ENCODE peak calls at places on chromosome 2, in nine cellular contexts. I is activated CD8-positive, alpha-beta memory T cell treated with anti-CD3 and anti-CD28 coated beads for 24 hours; D is AG09309; E is activated CD4-positive, alpha-beta T cell treated with anti-CD3 and anti-CD28 coated beads, Interleukin-2, amount 50 U/mL, for 48 hours; P is stimulated activated CD8-positive, alpha-beta memory T cell treated with anti-CD3 and anti-CD28 coated beads, Interleukin-15, amount 100 ng/mL, for 1 hour; M is GM19239; K is AML-193; B is neural progenitor cell; J is NCI-H1417. H is an unnamed sample.

GRCh38 chr2:27566628-27567027 is 16.2 kb upstream of the ZNF512 start:
- DNase-seq in I (no peak), D (no peak), E (no peak), P (no peak), M (no peak), K (no peak), B (no peak), J (no peak), H (no peak)

GRCh38 chr2:84212611-84213314 is 246.3 kb downstream of the SUCLG1 start:
- DNase-seq in I (no peak), D (no peak), E (no peak), P (no peak), M (no peak), K (no peak), B (no peak), J (no peak), H (peak)

GRCh38 chr2:132795220-132795619 is 125.2 kb upstream of the LYPD1 start:
- DNase-seq in I (no peak), D (no peak), E (no peak), P (no peak), M (no peak), K (no peak), B (no peak), J (no peak), H (no peak)

GRCh38 chr2:44271296-44271695 is 4.0 kb upstream of the SLC3A1 start:
- DNase-seq in I (no peak), D (no peak), E (no peak), P (no peak), M (no peak), K (no peak), B (no peak), J (no peak), H (no peak)

GRCh38 chr2:126059379-126059778 is 596.6 kb upstream of the GYPC start:
- DNase-seq in I (no peak), D (no peak), E (no peak), P (no peak), M (no peak), K (no peak), B (peak), J (no peak), H (no peak)

GRCh38 chr2:203340791-203341487 is 12.7 kb downstream of the ABI2 start:
- DNase-seq in I (no peak), D (peak), E (no peak), P (no peak), M (no peak), K (no peak), B (peak), J (no peak), H (no peak)

GRCh38 chr2:74226648-74227213 is 28.3 kb downstream of the MTHFD2 start:
- DNase-seq in I (no peak), D (no peak), E (no peak), P (no peak), M (no peak), K (no peak), B (no peak), J (no peak), H (no peak)

GRCh38 chr2:217837001-217837491 is 165.7 kb downstream of the TNS1 start:
- DNase-seq in I (no peak), D (peak), E (no peak), P (no peak), M (no peak), K (no peak), B (peak), J (peak), H (no peak)

GRCh38 chr2:42009657-42010580 is 37.9 kb upstream of the PKDCC start:
- DNase-seq in I (no peak), D (no peak), E (peak), P (no peak), M (no peak), K (no peak), B (no peak), J (no peak), H (no peak)

GRCh38 chr2:46828039-46828438 is 87.6 kb downstream of the MCFD2 start:
- DNase-seq in I (no peak), D (no peak), E (no peak), P (no peak), M (no peak), K (no peak), B (no peak), J (no peak), H (no peak)

GRCh38 chr2:240921319-240922233 is 15.4 kb downstream of the CROCC2 start:
- DNase-seq in I (peak), D (peak), E (no peak), P (no peak), M (no peak), K (no peak), B (no peak), J (no peak), H (no peak)

GRCh38 chr2:79980116-79980515 is 324.4 kb downstream of the LRRTM1 start:
- DNase-seq in I (no peak), D (no peak), E (no peak), P (no peak), M (no peak), K (no peak), B (no peak), J (no peak), H (no peak)

GRCh38 chr2:241315879-241316700 is at the start of gene SEPTIN2:
- DNase-seq in I (peak), D (no peak), E (peak), P (peak), M (no peak), K (peak), B (no peak), J (peak), H (peak)

GRCh38 chr2:119338826-119339561 is 27.6 kb downstream of the C2orf76 start:
- DNase-seq in I (peak), D (no peak), E (no peak), P (peak), M (peak), K (peak), B (no peak), J (no peak), H (peak)

GRCh38 chr2:41026613-41027012 is 574.7 kb upstream of the SLC8A1 start:
- DNase-seq in I (no peak), D (no peak), E (no peak), P (no peak), M (no peak), K (no peak), B (no peak), J (no peak), H (no peak)

GRCh38 chr2:192153561-192153960 is 41.2 kb downstream of the TMEFF2 start:
- DNase-seq in I (no peak), D (no peak), E (no peak), P (no peak), M (no peak), K (no peak), B (no peak), J (no peak), H (no peak)

GRCh38 chr2:219253753-219254589 is at the start of gene TUBA4A:
- DNase-seq in I (peak), D (no peak), E (peak), P (peak), M (peak), K (peak), B (peak), J (peak), H (peak)

GRCh38 chr2:223591596-223591995 is 10.6 kb downstream of the SCG2 start:
- DNase-seq in I (no peak), D (no peak), E (no peak), P (no peak), M (no peak), K (no peak), B (no peak), J (no peak), H (no peak)

GRCh38 chr2:225429718-225430117 is 30.2 kb downstream of the NYAP2 start:
- DNase-seq in I (no peak), D (no peak), E (no peak), P (no peak), M (no peak), K (no peak), B (no peak), J (peak), H (no peak)

GRCh38 chr2:16693854-16694253 is 28.2 kb upstream of the CYRIA start:
- DNase-seq in I (no peak), D (no peak), E (no peak), P (no peak), M (no peak), K (no peak), B (no peak), J (no peak), H (no peak)

GRCh38 chr2:229409751-229410181 is 138.7 kb upstream of the PID1 start:
- DNase-seq in I (no peak), D (no peak), E (no peak), P (no peak), M (no peak), K (no peak), B (no peak), J (peak), H (no peak)

GRCh38 chr2:159124931-159125467 is 156.6 kb downstream of the TANC1 start:
- DNase-seq in I (no peak), D (no peak), E (no peak), P (no peak), M (no peak), K (peak), B (no peak), J (no peak), H (no peak)

GRCh38 chr2:166067204-166067603 is 60.6 kb downstream of the SCN1A start:
- DNase-seq in I (no peak), D (no peak), E (no peak), P (no peak), M (no peak), K (no peak), B (no peak), J (no peak), H (no peak)

GRCh38 chr2:170466632-170467031 is 248.5 kb upstream of the SP5 start:
- DNase-seq in I (no peak), D (no peak), E (no peak), P (no peak), M (no peak), K (no peak), B (no peak), J (no peak), H (no peak)

GRCh38 chr2:107108556-107108955 is 222.6 kb upstream of the ST6GAL2 start:
- DNase-seq in I (no peak), D (no peak), E (no peak), P (no peak), M (no peak), K (no peak), B (no peak), J (no peak), H (no peak)

GRCh38 chr2:134402385-134402784 is 148.5 kb downstream of the MGAT5 start:
- DNase-seq in I (no peak), D (peak), E (no peak), P (no peak), M (no peak), K (peak), B (no peak), J (no peak), H (no peak)

H was measured in GM13976.